ENCODE peak calls at places on chromosomes 4 and X, in six cellular contexts. One of them, this sample, is unnamed.
A peak's percentile ranks its signal among the peaks of the same experiment; 100 is the strongest.

GRCh38 chr4:19803406-19803805 is 448.3 kb upstream of the SLIT2 start:
- DNase-seq in fibroblast of the aortic adventitia: peak; percentile 35
- DNase-seq in tibial artery: no peak
- DNase-seq in mammary epithelial cell: no peak
- DNase-seq in coronary artery: no peak
- DNase-seq in WERI-Rb-1: no peak
- DNase-seq in this sample: peak; percentile 41

GRCh38 chrX:110145854-110146253 is 142.9 kb downstream of the TMEM164 start:
- DNase-seq in fibroblast of the aortic adventitia: peak; percentile 57
- DNase-seq in tibial artery: peak; percentile 23
- DNase-seq in mammary epithelial cell: peak; percentile 7
- DNase-seq in coronary artery: no peak
- DNase-seq in WERI-Rb-1: no peak
- DNase-seq in this sample: peak; percentile 49

GRCh38 chrX:103779156-103779555 is 2.5 kb downstream of the PLP1 start:
- DNase-seq in fibroblast of the aortic adventitia: peak; percentile 11
- DNase-seq in tibial artery: no peak
- DNase-seq in mammary epithelial cell: no peak
- DNase-seq in coronary artery: no peak
- DNase-seq in WERI-Rb-1: no peak
- DNase-seq in this sample: peak; percentile 67

GRCh38 chrX:44432641-44433040 is 89.2 kb upstream of the EFHC2 start:
- DNase-seq in fibroblast of the aortic adventitia: no peak
- DNase-seq in tibial artery: no peak
- DNase-seq in mammary epithelial cell: no peak
- DNase-seq in coronary artery: no peak
- DNase-seq in WERI-Rb-1: no peak
- DNase-seq in this sample: peak; percentile 35

GRCh38 chrX:74133156-74133796 is 170.7 kb upstream of the ZCCHC13 start:
- DNase-seq in fibroblast of the aortic adventitia: peak; percentile 88
- DNase-seq in tibial artery: no peak
- DNase-seq in mammary epithelial cell: peak; percentile 40
- DNase-seq in coronary artery: no peak
- DNase-seq in WERI-Rb-1: no peak
- DNase-seq in this sample: peak; percentile 75

GRCh38 chr4:74623041-74623440 is 171.3 kb downstream of the BTC start:
- DNase-seq in fibroblast of the aortic adventitia: peak; percentile 32
- DNase-seq in tibial artery: no peak
- DNase-seq in mammary epithelial cell: peak; percentile 52
- DNase-seq in coronary artery: no peak
- DNase-seq in WERI-Rb-1: peak; percentile 29
- DNase-seq in this sample: peak; percentile 84

GRCh38 chrX:46216406-46216805 is 328.8 kb downstream of the ZNF674 start:
- DNase-seq in fibroblast of the aortic adventitia: no peak
- DNase-seq in tibial artery: no peak
- DNase-seq in mammary epithelial cell: no peak
- DNase-seq in coronary artery: no peak
- DNase-seq in WERI-Rb-1: no peak
- DNase-seq in this sample: no peak

GRCh38 chr4:121822796-121823504 is 733 bp downstream of the CCNA2 start:
- DNase-seq in fibroblast of the aortic adventitia: peak; percentile 11
- DNase-seq in tibial artery: peak; percentile 22
- DNase-seq in mammary epithelial cell: peak; percentile 10
- DNase-seq in coronary artery: peak; percentile 71
- DNase-seq in WERI-Rb-1: peak; percentile 40
- DNase-seq in this sample: peak; percentile 29

GRCh38 chrX:40174594-40175415 is 77.0 kb upstream of the BCOR start:
- DNase-seq in fibroblast of the aortic adventitia: no peak
- DNase-seq in tibial artery: no peak
- DNase-seq in mammary epithelial cell: no peak
- DNase-seq in coronary artery: no peak
- DNase-seq in WERI-Rb-1: peak; percentile 61
- DNase-seq in this sample: peak; percentile 50

GRCh38 chr4:3111461-3111860 is 37.0 kb downstream of the HTT start:
- DNase-seq in fibroblast of the aortic adventitia: peak; percentile 58
- DNase-seq in tibial artery: no peak
- DNase-seq in mammary epithelial cell: no peak
- DNase-seq in coronary artery: no peak
- DNase-seq in WERI-Rb-1: peak; percentile 75
- DNase-seq in this sample: peak; percentile 87

GRCh38 chr4:121448231-121448630 is 67.4 kb upstream of the QRFPR start:
- DNase-seq in fibroblast of the aortic adventitia: no peak
- DNase-seq in tibial artery: no peak
- DNase-seq in mammary epithelial cell: peak; percentile 56
- DNase-seq in coronary artery: no peak
- DNase-seq in WERI-Rb-1: no peak
- DNase-seq in this sample: no peak

GRCh38 chr4:114599231-114600065 is 841 bp downstream of the UGT8 start:
- DNase-seq in fibroblast of the aortic adventitia: no peak
- DNase-seq in tibial artery: no peak
- DNase-seq in mammary epithelial cell: peak; percentile 6
- DNase-seq in coronary artery: no peak
- DNase-seq in WERI-Rb-1: peak; percentile 72
- DNase-seq in this sample: no peak

DNA sequence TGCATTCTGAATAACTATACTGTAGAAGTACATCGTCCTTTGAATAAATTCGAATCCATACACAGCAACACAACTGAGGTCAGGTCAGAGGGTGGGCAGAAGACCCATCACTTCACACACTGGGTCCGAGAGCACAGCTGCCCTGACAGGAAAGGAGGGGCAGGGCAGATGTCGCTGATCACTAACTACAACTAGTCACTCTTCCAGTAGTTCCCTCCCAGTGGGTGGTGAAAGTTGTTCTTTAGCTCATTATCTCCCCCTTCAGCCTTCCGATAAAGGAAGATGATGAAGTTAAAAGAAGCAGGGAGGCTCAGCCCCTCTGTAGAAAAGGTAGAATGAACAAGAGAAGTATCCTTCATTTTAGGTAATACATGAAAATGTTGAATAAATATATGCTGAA is 278.9 kb downstream of the INPP4B start:
- DNase-seq in fibroblast of the aortic adventitia: no peak
- DNase-seq in tibial artery: no peak
- DNase-seq in mammary epithelial cell: no peak
- DNase-seq in coronary artery: no peak
- DNase-seq in WERI-Rb-1: no peak
- DNase-seq in this sample: no peak
- H3K4me3 ChIP-seq in fibroblast of the aortic adventitia: no peak overlapping the region
- H3K4me3 ChIP-seq in tibial artery: no peak overlapping the region
- H3K4me3 ChIP-seq in mammary epithelial cell: no peak overlapping the region
- H3K4me3 ChIP-seq in coronary artery: no peak overlapping the region
- H3K4me3 ChIP-seq in WERI-Rb-1: no peak overlapping the region
- H3K4me3 ChIP-seq in this sample: no peak overlapping the region

GRCh38 chrX:24285082-24285481 is 28.8 kb downstream of the SUPT20HL2 start:
- DNase-seq in fibroblast of the aortic adventitia: no peak
- DNase-seq in tibial artery: no peak
- DNase-seq in mammary epithelial cell: no peak
- DNase-seq in coronary artery: no peak
- DNase-seq in WERI-Rb-1: no peak
- DNase-seq in this sample: no peak
- TF ChIP-seq CTCF in fibroblast of the aortic adventitia: no peak
- TF ChIP-seq CTCF in tibial artery: no peak
- TF ChIP-seq CTCF in mammary epithelial cell: peak; percentile 3
- TF ChIP-seq CTCF in coronary artery: no peak
- TF ChIP-seq CTCF in WERI-Rb-1: no peak
- TF ChIP-seq CTCF in this sample: no peak

GRCh38 chr4:38957947-38958346 is 74.3 kb downstream of the TMEM156 start:
- DNase-seq in fibroblast of the aortic adventitia: no peak
- DNase-seq in tibial artery: no peak
- DNase-seq in mammary epithelial cell: no peak
- DNase-seq in coronary artery: no peak
- DNase-seq in WERI-Rb-1: no peak
- DNase-seq in this sample: no peak
- H3K4me3 ChIP-seq in fibroblast of the aortic adventitia: no peak overlapping the region
- H3K4me3 ChIP-seq in tibial artery: no peak overlapping the region
- H3K4me3 ChIP-seq in mammary epithelial cell: no peak overlapping the region
- H3K4me3 ChIP-seq in coronary artery: no peak overlapping the region
- H3K4me3 ChIP-seq in WERI-Rb-1: no peak overlapping the region
- H3K4me3 ChIP-seq in this sample: no peak overlapping the region

DNA sequence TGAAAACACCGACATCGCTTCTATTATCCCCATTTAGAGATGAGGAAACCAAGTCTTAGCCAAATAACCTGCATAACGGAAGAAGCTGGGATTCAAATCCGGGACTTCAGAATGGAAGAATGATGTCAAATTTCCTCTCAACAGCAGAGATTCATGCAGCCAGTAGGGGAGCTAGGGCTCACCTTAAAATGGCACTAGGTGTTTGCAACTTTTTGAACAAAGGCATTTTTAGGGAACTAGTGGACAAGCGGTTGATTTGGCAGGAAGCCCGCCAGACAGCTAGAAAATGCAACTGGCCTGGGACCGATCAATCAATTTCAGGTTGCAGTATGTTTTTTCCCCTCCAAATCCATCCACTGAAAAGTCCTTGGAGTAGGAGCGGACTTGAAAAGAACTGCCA is 224.2 kb downstream of the PTTG2 start:
- DNase-seq in fibroblast of the aortic adventitia: no peak
- DNase-seq in tibial artery: no peak
- DNase-seq in mammary epithelial cell: no peak
- DNase-seq in coronary artery: no peak
- DNase-seq in WERI-Rb-1: no peak
- DNase-seq in this sample: no peak
- TF ChIP-seq CTCF in fibroblast of the aortic adventitia: peak; percentile 40
- TF ChIP-seq CTCF in tibial artery: no peak
- TF ChIP-seq CTCF in mammary epithelial cell: peak; percentile 43
- TF ChIP-seq CTCF in coronary artery: no peak
- TF ChIP-seq CTCF in WERI-Rb-1: peak; percentile 19
- TF ChIP-seq CTCF in this sample: peak; percentile 38

GRCh38 chr4:101328063-101328602 is 19.2 kb downstream of the PPP3CA start:
- DNase-seq in fibroblast of the aortic adventitia: no peak
- DNase-seq in tibial artery: no peak
- DNase-seq in mammary epithelial cell: no peak
- DNase-seq in coronary artery: no peak
- DNase-seq in WERI-Rb-1: no peak
- DNase-seq in this sample: no peak
- H3K4me3 ChIP-seq in fibroblast of the aortic adventitia: no peak overlapping the region
- H3K4me3 ChIP-seq in tibial artery: no peak overlapping the region
- H3K4me3 ChIP-seq in mammary epithelial cell: no peak overlapping the region
- H3K4me3 ChIP-seq in coronary artery: no peak overlapping the region
- H3K4me3 ChIP-seq in WERI-Rb-1: no peak overlapping the region
- H3K4me3 ChIP-seq in this sample: no peak overlapping the region

DNA sequence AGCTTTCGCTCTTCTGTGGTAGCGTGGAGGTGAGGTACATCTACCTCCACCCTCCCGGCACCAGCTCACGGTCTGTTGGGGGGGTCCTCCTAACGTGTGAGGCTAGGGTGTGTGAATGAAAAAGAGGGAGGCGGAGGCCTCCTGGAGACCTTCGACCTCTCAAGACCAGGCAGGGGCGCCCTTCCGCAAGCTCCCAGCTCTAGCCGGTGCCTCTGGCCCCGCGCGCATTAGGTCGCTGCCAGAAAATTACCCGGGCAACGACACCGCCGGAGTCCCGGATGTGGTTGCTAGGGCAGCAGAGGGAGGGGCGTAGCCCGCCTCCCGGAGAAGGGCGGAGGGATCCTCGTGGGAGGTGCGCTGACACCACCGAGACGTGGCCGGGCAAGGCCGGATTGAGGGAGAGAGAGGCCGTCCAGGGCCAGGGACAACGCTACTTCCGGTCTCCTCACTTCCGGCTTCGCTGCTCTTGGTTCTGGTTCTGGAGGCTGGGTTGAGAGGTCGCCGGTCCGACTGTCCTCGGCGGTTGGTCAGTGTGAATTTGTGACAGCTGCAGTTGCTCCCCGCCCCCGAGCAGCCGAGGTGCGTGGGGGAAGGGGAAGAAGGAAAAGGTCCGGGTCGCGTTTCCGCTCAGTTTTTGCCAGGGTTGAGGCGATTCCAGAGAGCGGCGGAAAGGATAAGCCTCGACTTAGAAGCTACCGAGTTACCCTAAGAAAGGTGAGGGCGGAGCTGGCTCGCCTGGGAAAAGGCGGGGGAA is at the start of the genes ARFIP1 and TIGD4:
- DNase-seq in fibroblast of the aortic adventitia: peak; percentile 96
- DNase-seq in tibial artery: peak; percentile 97
- DNase-seq in mammary epithelial cell: peak; percentile 97
- DNase-seq in coronary artery: peak; percentile 100
- DNase-seq in WERI-Rb-1: peak; percentile 100
- DNase-seq in this sample: peak; percentile 98
- TF ChIP-seq CTCF in fibroblast of the aortic adventitia: peak; percentile 21
- TF ChIP-seq CTCF in tibial artery: no peak
- TF ChIP-seq CTCF in mammary epithelial cell: peak; percentile 23
- TF ChIP-seq CTCF in coronary artery: no peak
- TF ChIP-seq CTCF in WERI-Rb-1: peak; percentile 72
- TF ChIP-seq CTCF in this sample: peak; percentile 18

This sample was measured in fibroblast of pulmonary artery.